ENCODE peak calls at places on chromosomes 4 and X, in four cellular contexts. One of them, this sample, is unnamed.

GRCh38 chr4:156568479-156568878 is 403.1 kb downstream of the PDGFC start:
- DNase-seq in A549: no peak
- DNase-seq in cardiac muscle cell: no peak
- DNase-seq in tibial artery: no peak
- DNase-seq in this sample: no peak

GRCh38 chr4:116839826-116840225 is 245.6 kb downstream of the TRAM1L1 start:
- DNase-seq in tibial artery: no peak
- DNase-seq in A549: no peak
- DNase-seq in cardiac muscle cell: peak; percentile 3
- DNase-seq in this sample: no peak

GRCh38 chrX:140664939-140665338 is 44.6 kb upstream of the LINC00632 start:
- DNase-seq in A549: peak; percentile 44
- DNase-seq in tibial artery: no peak
- DNase-seq in cardiac muscle cell: peak; percentile 41
- DNase-seq in this sample: no peak

GRCh38 chrX:46203115-46203514 is 342.1 kb downstream of the ZNF674 start:
- DNase-seq in tibial artery: no peak
- DNase-seq in cardiac muscle cell: no peak
- DNase-seq in A549: no peak
- DNase-seq in this sample: no peak

GRCh38 chr4:147017081-147017480 is 71.4 kb upstream of the TTC29 start:
- DNase-seq in cardiac muscle cell: peak; percentile 24
- DNase-seq in tibial artery: no peak
- DNase-seq in A549: no peak
- DNase-seq in this sample: no peak

GRCh38 chr4:118889313-118889694 is 650 bp downstream of the SYNPO2 start:
- DNase-seq in tibial artery: no peak
- DNase-seq in A549: no peak
- DNase-seq in cardiac muscle cell: no peak
- DNase-seq in this sample: no peak

GRCh38 chr4:79748835-79749234 is 324.2 kb downstream of the ANTXR2 start:
- DNase-seq in tibial artery: no peak
- DNase-seq in A549: no peak
- DNase-seq in cardiac muscle cell: no peak
- DNase-seq in this sample: no peak

GRCh38 chrX:97529801-97530200 is 646.1 kb downstream of the RPA4 start:
- DNase-seq in cardiac muscle cell: peak; percentile 95
- DNase-seq in A549: no peak
- DNase-seq in tibial artery: no peak
- DNase-seq in this sample: no peak

GRCh38 chrX:19513383-19513782 is 1.9 kb downstream of the MAP3K15 start:
- DNase-seq in A549: no peak
- DNase-seq in cardiac muscle cell: no peak
- DNase-seq in tibial artery: no peak
- DNase-seq in this sample: no peak

GRCh38 chr4:26372076-26372475 is 51.3 kb downstream of the RBPJ start:
- DNase-seq in cardiac muscle cell: no peak
- DNase-seq in tibial artery: no peak
- DNase-seq in A549: no peak
- DNase-seq in this sample: no peak

GRCh38 chr4:26372525-26373172 is 51.8 kb downstream of the RBPJ start:
- DNase-seq in cardiac muscle cell: peak; percentile 83
- DNase-seq in tibial artery: no peak
- DNase-seq in A549: peak; percentile 4
- DNase-seq in this sample: no peak

GRCh38 chr4:26369132-26370036 is 48.6 kb downstream of the RBPJ start:
- DNase-seq in cardiac muscle cell: peak; percentile 5
- DNase-seq in A549: peak; percentile 4
- DNase-seq in tibial artery: no peak
- DNase-seq in this sample: no peak

GRCh38 chr4:26365537-26366150 is 44.8 kb downstream of the RBPJ start:
- DNase-seq in cardiac muscle cell: no peak
- DNase-seq in A549: no peak
- DNase-seq in tibial artery: no peak
- DNase-seq in this sample: no peak

DNA sequence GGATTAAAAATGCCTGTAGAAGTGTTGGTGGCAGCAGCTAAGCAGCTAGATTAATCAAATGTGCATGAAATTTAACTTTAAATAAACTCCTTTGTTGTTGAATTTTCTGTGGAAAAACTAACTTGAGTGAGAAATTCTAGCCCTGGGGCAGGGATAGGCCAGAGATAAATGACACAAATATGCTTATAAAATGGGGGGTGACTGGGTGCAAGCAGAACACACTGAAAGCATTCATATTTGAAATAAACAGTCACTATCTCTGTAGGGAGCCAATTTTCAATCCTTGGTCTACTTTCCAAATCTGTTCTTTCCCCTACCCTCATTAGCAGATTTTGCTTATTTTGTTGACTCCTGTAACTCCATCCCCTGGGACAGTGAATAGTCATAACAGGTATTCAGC is 47.9 kb downstream of the RBPJ start:
- DNase-seq in tibial artery: no peak
- DNase-seq in A549: no peak
- DNase-seq in cardiac muscle cell: no peak
- DNase-seq in this sample: no peak
- H3K27ac ChIP-seq in tibial artery: no peak overlapping the region
- H3K27ac ChIP-seq in A549: no peak overlapping the region
- H3K27ac ChIP-seq in cardiac muscle cell: peak overlapping the region; percentile 48
- H3K27ac ChIP-seq in this sample: peak overlapping the region; percentile 76

DNA sequence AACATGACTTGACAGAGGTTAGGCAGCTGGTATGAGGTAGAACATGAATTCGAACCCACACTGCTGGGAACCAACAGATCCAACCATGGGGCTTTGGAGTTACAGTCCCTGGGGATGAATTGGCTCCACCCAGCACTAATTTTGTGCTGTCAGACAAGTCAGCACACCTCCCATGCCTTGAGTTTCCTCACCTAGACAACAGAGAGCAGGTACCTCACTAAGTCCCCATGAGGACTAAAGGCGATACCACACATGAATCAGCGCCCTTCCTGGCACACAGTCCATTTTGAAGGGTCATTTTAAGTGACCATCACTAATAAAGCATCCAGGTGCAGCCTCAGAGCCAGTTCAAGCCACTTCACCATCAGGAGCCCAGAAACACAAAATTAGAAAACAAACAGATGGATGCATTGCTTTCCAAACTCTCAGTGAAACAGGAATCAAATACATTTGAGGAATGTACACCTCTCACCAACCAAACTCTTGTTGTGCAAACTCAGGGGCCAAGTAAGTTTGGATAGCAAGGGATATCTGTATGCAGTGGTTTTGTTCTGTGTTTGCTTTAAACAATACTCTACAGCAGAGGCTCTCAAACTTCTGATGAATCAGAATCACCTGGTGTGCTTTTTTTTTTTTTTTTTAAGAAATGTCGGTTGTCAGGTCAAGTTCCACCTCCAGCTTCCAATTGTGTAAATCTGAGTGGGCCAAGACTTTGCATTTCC is 10.1 kb downstream of the IDS start:
- DNase-seq in A549: peak; percentile 18
- DNase-seq in cardiac muscle cell: no peak
- DNase-seq in tibial artery: no peak
- DNase-seq in this sample: no peak
- H3K27ac ChIP-seq in A549: peak overlapping the region; percentile 74
- H3K27ac ChIP-seq in cardiac muscle cell: no peak overlapping the region
- H3K27ac ChIP-seq in tibial artery: no peak overlapping the region
- H3K27ac ChIP-seq in this sample: no peak overlapping the region

GRCh38 chr4:105192474-105192873 is 45.8 kb downstream of the TET2 start:
- DNase-seq in A549: no peak
- DNase-seq in tibial artery: no peak
- DNase-seq in cardiac muscle cell: no peak
- DNase-seq in this sample: no peak
- H3K27ac ChIP-seq in A549: no peak overlapping the region
- H3K27ac ChIP-seq in tibial artery: no peak overlapping the region
- H3K27ac ChIP-seq in cardiac muscle cell: no peak overlapping the region
- H3K27ac ChIP-seq in this sample: no peak overlapping the region

DNA sequence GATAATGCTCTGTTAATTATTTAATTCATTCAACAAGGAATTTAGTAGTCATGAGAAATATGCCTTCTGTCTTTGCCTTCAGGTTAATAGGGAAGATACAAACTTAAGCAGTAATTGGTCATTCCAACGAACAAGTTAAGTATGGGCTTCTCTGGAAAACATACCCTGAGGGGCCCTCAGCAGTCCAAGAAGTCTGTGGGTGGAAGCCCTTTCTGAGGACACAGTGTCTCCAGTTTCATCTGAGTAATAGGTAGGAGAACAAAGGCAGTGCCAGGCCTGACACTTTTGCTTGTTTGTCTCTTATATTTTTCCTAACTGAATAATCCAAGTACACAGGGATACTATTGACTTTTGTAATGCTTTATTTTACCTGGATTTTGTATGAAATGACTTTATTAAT is 262.5 kb downstream of the FBXW7 start:
- DNase-seq in A549: no peak
- DNase-seq in tibial artery: no peak
- DNase-seq in cardiac muscle cell: no peak
- DNase-seq in this sample: no peak
- H3K27ac ChIP-seq in A549: no peak overlapping the region
- H3K27ac ChIP-seq in tibial artery: no peak overlapping the region
- H3K27ac ChIP-seq in cardiac muscle cell: no peak overlapping the region
- H3K27ac ChIP-seq in this sample: no peak overlapping the region

GRCh38 chrX:40651620-40652223 is 4.4 kb upstream of the CXorf38 start:
- DNase-seq in A549: peak; percentile 69
- DNase-seq in cardiac muscle cell: peak; percentile 70
- DNase-seq in tibial artery: peak; percentile 63
- DNase-seq in this sample: peak; percentile 3

GRCh38 chrX:40644175-40644574 is 3.2 kb downstream of the CXorf38 start:
- DNase-seq in A549: no peak
- DNase-seq in cardiac muscle cell: peak; percentile 78
- DNase-seq in tibial artery: no peak
- DNase-seq in this sample: no peak

GRCh38 chrX:40644821-40645358 is 2.5 kb downstream of the CXorf38 start:
- DNase-seq in A549: peak; percentile 6
- DNase-seq in tibial artery: peak; percentile 56
- DNase-seq in cardiac muscle cell: peak; percentile 73
- DNase-seq in this sample: peak; percentile 45

GRCh38 chrX:40646489-40647306 is 663 bp downstream of the CXorf38 start:
- DNase-seq in cardiac muscle cell: peak; percentile 20
- DNase-seq in tibial artery: peak; percentile 22
- DNase-seq in A549: peak; percentile 10
- DNase-seq in this sample: no peak

DNA sequence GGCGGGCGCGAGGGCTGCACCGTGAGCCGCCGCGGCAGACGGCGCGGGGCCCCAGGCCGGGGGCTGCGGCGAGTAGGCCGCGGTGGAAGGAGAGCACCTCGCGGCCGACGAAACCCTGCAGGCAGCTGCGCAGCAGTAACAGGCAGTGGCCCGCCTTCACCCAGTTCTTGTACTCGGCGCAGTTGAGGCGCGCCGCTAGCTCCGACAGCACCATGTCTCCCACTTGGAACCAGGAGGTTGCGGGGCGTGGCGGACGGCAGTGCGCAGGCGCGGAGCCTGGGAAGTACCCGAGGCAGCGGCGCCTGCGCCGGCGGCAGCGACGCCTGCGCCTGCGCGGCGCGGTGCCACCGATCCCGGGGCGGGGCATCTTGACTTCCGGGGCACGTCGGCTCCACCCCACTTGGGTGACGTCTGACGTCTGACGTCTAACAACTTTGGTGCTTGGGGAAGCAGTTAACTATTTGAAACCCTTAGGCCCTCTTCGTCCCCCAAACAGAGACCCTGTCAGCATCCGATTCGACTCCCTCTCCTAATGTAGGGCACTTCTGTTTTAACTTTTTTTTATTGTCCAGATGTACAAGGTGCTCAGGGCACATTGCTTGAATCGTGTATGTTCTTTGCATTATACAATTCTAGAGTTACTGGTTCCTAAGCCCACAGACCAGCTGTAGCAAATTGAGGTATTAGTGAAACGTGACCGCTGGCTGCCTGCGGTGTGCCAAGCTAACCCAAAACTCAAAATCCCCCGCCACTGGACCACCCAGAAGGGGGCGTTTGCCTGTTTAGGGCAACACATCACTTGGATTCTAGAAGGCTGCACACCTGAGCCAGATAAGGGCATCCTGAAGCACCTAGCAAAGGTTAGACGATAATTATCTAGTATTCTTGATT is at the start of gene CXorf38:
- DNase-seq in A549: peak; percentile 91
- DNase-seq in cardiac muscle cell: peak; percentile 90
- DNase-seq in tibial artery: peak; percentile 86
- DNase-seq in this sample: peak; percentile 74
- H3K27ac ChIP-seq in A549: peak within 1 kb of the TSS; percentile 86
- H3K27ac ChIP-seq in cardiac muscle cell: peak within 1 kb of the TSS; percentile 83
- H3K27ac ChIP-seq in tibial artery: peak within 1 kb of the TSS; percentile 87
- H3K27ac ChIP-seq in this sample: peak within 1 kb of the TSS; percentile 61

GRCh38 chr4:16031554-16032381 is 52.1 kb downstream of the PROM1 start:
- DNase-seq in tibial artery: no peak
- DNase-seq in cardiac muscle cell: no peak
- DNase-seq in A549: no peak
- DNase-seq in this sample: no peak
- H3K27ac ChIP-seq in tibial artery: peak overlapping the region; percentile 7
- H3K27ac ChIP-seq in cardiac muscle cell: no peak overlapping the region
- H3K27ac ChIP-seq in A549: no peak overlapping the region
- H3K27ac ChIP-seq in this sample: no peak overlapping the region

GRCh38 chr4:169253087-169253675 is 17.6 kb downstream of the SH3RF1 start:
- DNase-seq in cardiac muscle cell: no peak
- DNase-seq in tibial artery: no peak
- DNase-seq in A549: no peak
- DNase-seq in this sample: no peak
- H3K27ac ChIP-seq in cardiac muscle cell: no peak overlapping the region
- H3K27ac ChIP-seq in tibial artery: peak overlapping the region; percentile 42
- H3K27ac ChIP-seq in A549: peak overlapping the region; percentile 98
- H3K27ac ChIP-seq in this sample: no peak overlapping the region

GRCh38 chr4:20882500-20882899 is 182.2 kb downstream of the PACRGL start:
- DNase-seq in A549: no peak
- DNase-seq in cardiac muscle cell: no peak
- DNase-seq in tibial artery: no peak
- DNase-seq in this sample: no peak

GRCh38 chr4:20883231-20883630 is 183.0 kb downstream of the PACRGL start:
- DNase-seq in A549: peak; percentile 0
- DNase-seq in cardiac muscle cell: no peak
- DNase-seq in tibial artery: no peak
- DNase-seq in this sample: no peak

GRCh38 chr4:20881658-20882057 is 181.4 kb downstream of the PACRGL start:
- DNase-seq in A549: no peak
- DNase-seq in cardiac muscle cell: no peak
- DNase-seq in tibial artery: no peak
- DNase-seq in this sample: no peak

GRCh38 chr4:20878806-20879205 is 178.5 kb downstream of the PACRGL start:
- DNase-seq in tibial artery: no peak
- DNase-seq in cardiac muscle cell: no peak
- DNase-seq in A549: no peak
- DNase-seq in this sample: no peak

GRCh38 chr4:20883677-20884076 is 183.4 kb downstream of the PACRGL start:
- DNase-seq in tibial artery: no peak
- DNase-seq in A549: no peak
- DNase-seq in cardiac muscle cell: no peak
- DNase-seq in this sample: no peak
- H3K27ac ChIP-seq in tibial artery: no peak overlapping the region
- H3K27ac ChIP-seq in A549: no peak overlapping the region
- H3K27ac ChIP-seq in cardiac muscle cell: no peak overlapping the region
- H3K27ac ChIP-seq in this sample: no peak overlapping the region